ENCODE peak calls at places on chromosomes 12 and 14, in eight cellular contexts. One of them, this sample, is unnamed.

GRCh38 chr12:43858096-43858495 is 22.2 kb downstream of the TMEM117 start:
- DNase-seq in A673: no peak
- DNase-seq in Panc1: no peak
- DNase-seq in right atrium auricular region: no peak
- DNase-seq in Peyer's patch: no peak
- DNase-seq in cardiac fibroblast: no peak
- DNase-seq in foreskin fibroblast: no peak
- DNase-seq in sigmoid colon: no peak
- DNase-seq in this sample: no peak

GRCh38 chr14:99950191-99950590 is 115.0 kb upstream of the EVL start:
- DNase-seq in Panc1: no peak
- DNase-seq in cardiac fibroblast: no peak
- DNase-seq in right atrium auricular region: no peak
- DNase-seq in sigmoid colon: no peak
- DNase-seq in Peyer's patch: no peak
- DNase-seq in A673: no peak
- DNase-seq in foreskin fibroblast: no peak
- DNase-seq in this sample: no peak

GRCh38 chr14:75181426-75182062 is 5.1 kb upstream of the TMED10 start:
- DNase-seq in right atrium auricular region: no peak
- DNase-seq in cardiac fibroblast: no peak
- DNase-seq in Panc1: no peak
- DNase-seq in Peyer's patch: no peak
- DNase-seq in foreskin fibroblast: no peak
- DNase-seq in A673: no peak
- DNase-seq in sigmoid colon: no peak
- DNase-seq in this sample: no peak

GRCh38 chr14:41604793-41605534 is 1.7 kb upstream of the LRFN5 start:
- DNase-seq in A673: peak
- DNase-seq in Peyer's patch: no peak
- DNase-seq in Panc1: no peak
- DNase-seq in sigmoid colon: peak
- DNase-seq in right atrium auricular region: no peak
- DNase-seq in cardiac fibroblast: peak
- DNase-seq in foreskin fibroblast: peak
- DNase-seq in this sample: no peak

GRCh38 chr14:92122351-92122677 is 545 bp downstream of the CPSF2 start:
- DNase-seq in A673: peak
- DNase-seq in Panc1: no peak
- DNase-seq in cardiac fibroblast: peak
- DNase-seq in right atrium auricular region: no peak
- DNase-seq in Peyer's patch: no peak
- DNase-seq in foreskin fibroblast: no peak
- DNase-seq in sigmoid colon: no peak
- DNase-seq in this sample: no peak

GRCh38 chr12:13661005-13661887 is 320.2 kb downstream of the GRIN2B start:
- DNase-seq in sigmoid colon: peak
- DNase-seq in cardiac fibroblast: peak
- DNase-seq in foreskin fibroblast: peak
- DNase-seq in Peyer's patch: peak
- DNase-seq in Panc1: peak
- DNase-seq in right atrium auricular region: peak
- DNase-seq in A673: peak
- DNase-seq in this sample: no peak

GRCh38 chr12:6182279-6182898 is 17.8 kb upstream of the CD9 start:
- DNase-seq in Peyer's patch: peak
- DNase-seq in cardiac fibroblast: peak
- DNase-seq in right atrium auricular region: peak
- DNase-seq in Panc1: no peak
- DNase-seq in sigmoid colon: peak
- DNase-seq in A673: no peak
- DNase-seq in foreskin fibroblast: peak
- DNase-seq in this sample: no peak

GRCh38 chr12:111074559-111074958 is 154.2 kb upstream of the MYL2 start:
- DNase-seq in Peyer's patch: no peak
- DNase-seq in sigmoid colon: no peak
- DNase-seq in right atrium auricular region: no peak
- DNase-seq in Panc1: no peak
- DNase-seq in A673: no peak
- DNase-seq in cardiac fibroblast: no peak
- DNase-seq in foreskin fibroblast: no peak
- DNase-seq in this sample: no peak

GRCh38 chr14:49589387-49589786 is 3.2 kb upstream of the RPS29 start:
- DNase-seq in A673: no peak
- DNase-seq in cardiac fibroblast: no peak
- DNase-seq in right atrium auricular region: no peak
- DNase-seq in foreskin fibroblast: no peak
- DNase-seq in Peyer's patch: no peak
- DNase-seq in sigmoid colon: no peak
- DNase-seq in Panc1: no peak
- DNase-seq in this sample: no peak

GRCh38 chr14:49586673-49587460 is 687 bp upstream of the RPS29 start:
- DNase-seq in cardiac fibroblast: peak
- DNase-seq in Peyer's patch: peak
- DNase-seq in foreskin fibroblast: peak
- DNase-seq in right atrium auricular region: no peak
- DNase-seq in A673: peak
- DNase-seq in Panc1: peak
- DNase-seq in sigmoid colon: no peak
- DNase-seq in this sample: no peak

GRCh38 chr14:49584058-49584457 is 2.1 kb downstream of the RPS29 start:
- DNase-seq in Peyer's patch: no peak
- DNase-seq in cardiac fibroblast: no peak
- DNase-seq in sigmoid colon: no peak
- DNase-seq in A673: no peak
- DNase-seq in right atrium auricular region: no peak
- DNase-seq in foreskin fibroblast: no peak
- DNase-seq in Panc1: no peak
- DNase-seq in this sample: no peak

GRCh38 chr14:49583629-49584028 is 2.6 kb downstream of the RPS29 start:
- DNase-seq in foreskin fibroblast: no peak
- DNase-seq in Peyer's patch: no peak
- DNase-seq in A673: no peak
- DNase-seq in right atrium auricular region: no peak
- DNase-seq in sigmoid colon: no peak
- DNase-seq in Panc1: no peak
- DNase-seq in cardiac fibroblast: no peak
- DNase-seq in this sample: no peak

DNA sequence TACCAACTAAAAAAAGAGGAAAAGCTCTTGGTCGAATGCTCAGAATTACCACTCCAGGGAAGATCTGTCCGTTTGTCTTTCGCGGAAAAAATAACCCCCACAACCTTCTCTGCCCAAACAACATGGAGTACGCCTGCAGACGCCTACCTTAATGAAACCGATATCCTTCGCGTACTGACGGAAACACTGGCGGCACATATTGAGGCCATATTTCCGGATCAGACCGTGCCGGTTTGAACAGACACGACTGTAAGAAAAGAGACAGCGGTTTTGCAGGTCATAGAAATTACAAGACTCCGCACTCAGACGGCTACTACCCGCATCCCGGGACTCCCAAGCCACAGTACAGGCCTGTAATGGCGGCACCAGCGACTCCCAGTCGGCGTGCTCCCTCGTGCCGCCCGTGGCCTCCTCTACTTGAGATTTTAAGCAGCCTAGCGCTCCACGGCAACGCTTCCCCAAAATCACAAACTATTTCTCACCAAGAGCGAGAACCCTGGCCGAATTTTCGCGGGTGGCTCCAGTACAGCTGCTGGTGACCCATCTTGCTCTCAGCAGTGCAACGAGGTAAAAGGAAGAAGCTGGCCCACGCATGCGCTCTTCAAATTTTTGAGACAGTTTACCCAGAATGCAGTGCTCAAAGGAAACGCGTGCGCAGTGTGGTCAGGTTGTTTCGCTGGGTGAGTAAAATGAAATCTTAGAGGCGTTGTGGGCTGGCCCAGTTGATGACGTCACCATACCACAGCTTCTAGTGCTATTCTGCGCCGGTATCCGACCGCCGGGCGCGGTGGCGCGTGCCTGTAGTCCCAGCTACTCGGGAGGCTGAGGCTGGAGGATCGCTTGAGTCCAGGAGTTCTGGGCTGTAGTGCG is at the start of gene RPS29:
- DNase-seq in A673: peak
- DNase-seq in Peyer's patch: peak
- DNase-seq in right atrium auricular region: peak
- DNase-seq in Panc1: peak
- DNase-seq in sigmoid colon: peak
- DNase-seq in foreskin fibroblast: peak
- DNase-seq in cardiac fibroblast: peak
- DNase-seq in this sample: peak
- H3K4me3 ChIP-seq in A673: peak
- H3K4me3 ChIP-seq in Peyer's patch: peak
- H3K4me3 ChIP-seq in right atrium auricular region: peak
- H3K4me3 ChIP-seq in Panc1: peak
- H3K4me3 ChIP-seq in sigmoid colon: peak
- H3K4me3 ChIP-seq in foreskin fibroblast: peak
- H3K4me3 ChIP-seq in cardiac fibroblast: peak
- H3K4me3 ChIP-seq in this sample: peak

GRCh38 chr14:51246032-51246431 is 6.0 kb downstream of the TMX1 start:
- DNase-seq in Panc1: no peak
- DNase-seq in foreskin fibroblast: no peak
- DNase-seq in right atrium auricular region: no peak
- DNase-seq in Peyer's patch: no peak
- DNase-seq in sigmoid colon: no peak
- DNase-seq in cardiac fibroblast: no peak
- DNase-seq in A673: no peak
- DNase-seq in this sample: no peak

GRCh38 chr14:51239813-51240803 is at the start of gene TMX1:
- DNase-seq in cardiac fibroblast: peak
- DNase-seq in Panc1: peak
- DNase-seq in sigmoid colon: peak
- DNase-seq in right atrium auricular region: peak
- DNase-seq in foreskin fibroblast: peak
- DNase-seq in A673: peak
- DNase-seq in Peyer's patch: peak
- DNase-seq in this sample: peak

GRCh38 chr14:51240804-51241380 is 845 bp downstream of the TMX1 start:
- DNase-seq in sigmoid colon: no peak
- DNase-seq in foreskin fibroblast: no peak
- DNase-seq in cardiac fibroblast: no peak
- DNase-seq in Panc1: no peak
- DNase-seq in right atrium auricular region: no peak
- DNase-seq in Peyer's patch: no peak
- DNase-seq in A673: no peak
- DNase-seq in this sample: no peak

GRCh38 chr14:51244591-51244990 is 4.5 kb downstream of the TMX1 start:
- DNase-seq in foreskin fibroblast: no peak
- DNase-seq in Panc1: no peak
- DNase-seq in Peyer's patch: no peak
- DNase-seq in right atrium auricular region: no peak
- DNase-seq in cardiac fibroblast: no peak
- DNase-seq in A673: no peak
- DNase-seq in sigmoid colon: no peak
- DNase-seq in this sample: no peak

GRCh38 chr14:51242545-51243490 is 2.8 kb downstream of the TMX1 start:
- DNase-seq in A673: no peak
- DNase-seq in right atrium auricular region: no peak
- DNase-seq in Peyer's patch: no peak
- DNase-seq in foreskin fibroblast: no peak
- DNase-seq in Panc1: no peak
- DNase-seq in sigmoid colon: no peak
- DNase-seq in cardiac fibroblast: no peak
- DNase-seq in this sample: no peak
- TF ChIP-seq CTCF in A673: peak
- TF ChIP-seq CTCF in right atrium auricular region: no peak
- TF ChIP-seq CTCF in Peyer's patch: no peak
- TF ChIP-seq CTCF in foreskin fibroblast: no peak
- TF ChIP-seq CTCF in Panc1: peak
- TF ChIP-seq CTCF in sigmoid colon: no peak
- TF ChIP-seq CTCF in cardiac fibroblast: no peak
- TF ChIP-seq CTCF in this sample: peak

GRCh38 chr12:57943438-57944080 is 2.2 kb downstream of the ATP23 start:
- DNase-seq in A673: no peak
- DNase-seq in foreskin fibroblast: no peak
- DNase-seq in right atrium auricular region: no peak
- DNase-seq in cardiac fibroblast: no peak
- DNase-seq in Peyer's patch: no peak
- DNase-seq in sigmoid colon: no peak
- DNase-seq in Panc1: no peak
- DNase-seq in this sample: no peak

GRCh38 chr12:57939291-57939690 is 2.1 kb upstream of the ATP23 start:
- DNase-seq in foreskin fibroblast: no peak
- DNase-seq in Peyer's patch: no peak
- DNase-seq in right atrium auricular region: no peak
- DNase-seq in cardiac fibroblast: peak
- DNase-seq in sigmoid colon: no peak
- DNase-seq in A673: no peak
- DNase-seq in Panc1: no peak
- DNase-seq in this sample: no peak

GRCh38 chr12:57941165-57941894 is at the start of gene ATP23:
- DNase-seq in cardiac fibroblast: peak
- DNase-seq in sigmoid colon: peak
- DNase-seq in Panc1: peak
- DNase-seq in Peyer's patch: peak
- DNase-seq in right atrium auricular region: peak
- DNase-seq in foreskin fibroblast: peak
- DNase-seq in A673: peak
- DNase-seq in this sample: peak

GRCh38 chr12:57940915-57941164 is 527 bp upstream of the ATP23 start:
- DNase-seq in Peyer's patch: no peak
- DNase-seq in right atrium auricular region: no peak
- DNase-seq in Panc1: no peak
- DNase-seq in foreskin fibroblast: no peak
- DNase-seq in sigmoid colon: no peak
- DNase-seq in cardiac fibroblast: no peak
- DNase-seq in A673: no peak
- DNase-seq in this sample: no peak

GRCh38 chr12:57940052-57940914 is 1.1 kb upstream of the ATP23 start:
- DNase-seq in Peyer's patch: no peak
- DNase-seq in Panc1: no peak
- DNase-seq in A673: no peak
- DNase-seq in foreskin fibroblast: no peak
- DNase-seq in sigmoid colon: no peak
- DNase-seq in right atrium auricular region: no peak
- DNase-seq in cardiac fibroblast: no peak
- DNase-seq in this sample: no peak
- H3K4me3 ChIP-seq in Peyer's patch: peak
- H3K4me3 ChIP-seq in Panc1: peak
- H3K4me3 ChIP-seq in A673: peak
- H3K4me3 ChIP-seq in foreskin fibroblast: peak
- H3K4me3 ChIP-seq in sigmoid colon: no peak
- H3K4me3 ChIP-seq in right atrium auricular region: no peak
- H3K4me3 ChIP-seq in cardiac fibroblast: peak
- H3K4me3 ChIP-seq in this sample: peak

GRCh38 chr12:52601671-52602070 is 408 bp upstream of the KRT72 start:
- DNase-seq in cardiac fibroblast: no peak
- DNase-seq in A673: no peak
- DNase-seq in sigmoid colon: no peak
- DNase-seq in foreskin fibroblast: no peak
- DNase-seq in Panc1: no peak
- DNase-seq in right atrium auricular region: peak
- DNase-seq in Peyer's patch: no peak
- DNase-seq in this sample: no peak

GRCh38 chr12:52605542-52605941 is 4.3 kb upstream of the KRT72 start:
- DNase-seq in A673: no peak
- DNase-seq in Peyer's patch: no peak
- DNase-seq in cardiac fibroblast: no peak
- DNase-seq in Panc1: no peak
- DNase-seq in foreskin fibroblast: no peak
- DNase-seq in sigmoid colon: no peak
- DNase-seq in right atrium auricular region: no peak
- DNase-seq in this sample: no peak

GRCh38 chr12:52602552-52602951 is 1.3 kb upstream of the KRT72 start:
- DNase-seq in A673: no peak
- DNase-seq in sigmoid colon: no peak
- DNase-seq in Peyer's patch: no peak
- DNase-seq in right atrium auricular region: peak
- DNase-seq in foreskin fibroblast: no peak
- DNase-seq in cardiac fibroblast: no peak
- DNase-seq in Panc1: no peak
- DNase-seq in this sample: no peak

GRCh38 chr12:52604859-52605258 is 3.6 kb upstream of the KRT72 start:
- DNase-seq in Peyer's patch: no peak
- DNase-seq in cardiac fibroblast: no peak
- DNase-seq in sigmoid colon: no peak
- DNase-seq in right atrium auricular region: peak
- DNase-seq in foreskin fibroblast: no peak
- DNase-seq in A673: no peak
- DNase-seq in Panc1: no peak
- DNase-seq in this sample: no peak

GRCh38 chr12:52603314-52603713 is 2.1 kb upstream of the KRT72 start:
- DNase-seq in foreskin fibroblast: no peak
- DNase-seq in A673: no peak
- DNase-seq in sigmoid colon: no peak
- DNase-seq in cardiac fibroblast: no peak
- DNase-seq in Peyer's patch: no peak
- DNase-seq in Panc1: no peak
- DNase-seq in right atrium auricular region: peak
- DNase-seq in this sample: no peak
- TF ChIP-seq CTCF in foreskin fibroblast: no peak
- TF ChIP-seq CTCF in A673: no peak
- TF ChIP-seq CTCF in sigmoid colon: no peak
- TF ChIP-seq CTCF in cardiac fibroblast: no peak
- TF ChIP-seq CTCF in Peyer's patch: no peak
- TF ChIP-seq CTCF in Panc1: no peak
- TF ChIP-seq CTCF in right atrium auricular region: no peak
- TF ChIP-seq CTCF in this sample: no peak

This sample was measured in GM12864.